ENCODE peak calls at places on chromosomes 5 and 9, in five cellular contexts. P is naive thymus-derived CD8-positive, alpha-beta T cell; W is COR-L47; F is activated effector memory CD4-positive, alpha-beta T cell treated with Interleukin-2 at 50 U/mL for 16 hours; R is AG08395. B is an unnamed sample.

GRCh38 chr9:14692536-14692917 is 705 bp downstream of the ZDHHC21 start:
- DNase-seq in P (no peak), W (no peak), F (no peak), R (peak), B (no peak)

GRCh38 chr9:21381752-21382339 is 3.4 kb downstream of the IFNA2 start:
- DNase-seq in P (no peak), W (no peak), F (no peak), R (no peak), B (no peak)

GRCh38 chr5:34663771-34664496 is 7.8 kb downstream of the RAI14 start:
- DNase-seq in P (no peak), W (no peak), F (no peak), R (no peak), B (no peak)

GRCh38 chr5:66596791-66597757 is 881 bp downstream of the MAST4 start:
- DNase-seq in P (no peak), W (peak), F (no peak), R (peak), B (no peak)

GRCh38 chr5:79743846-79744605 is 54.4 kb downstream of the CMYA5 start:
- DNase-seq in P (no peak), W (no peak), F (no peak), R (peak), B (peak)

GRCh38 chr9:106228861-106229260 is 534.5 kb downstream of the TMEM38B start:
- DNase-seq in P (no peak), W (no peak), F (no peak), R (no peak), B (no peak)

GRCh38 chr5:66015296-66015960 is 89.1 kb downstream of the ERBIN start:
- DNase-seq in P (no peak), W (no peak), F (no peak), R (no peak), B (no peak)

GRCh38 chr9:124660341-124660801 is 110.7 kb downstream of the NR6A1 start:
- DNase-seq in P (peak), W (peak), F (no peak), R (peak), B (peak)

GRCh38 chr9:4117835-4118610 is 181.8 kb downstream of the GLIS3 start:
- DNase-seq in P (peak), W (peak), F (peak), R (no peak), B (no peak)

GRCh38 chr5:136374003-136374402 is 8.7 kb upstream of the TRPC7 start:
- DNase-seq in P (no peak), W (peak), F (no peak), R (no peak), B (peak)

GRCh38 chr9:124779368-124780059 is 2.6 kb downstream of the OLFML2A start:
- DNase-seq in P (no peak), W (no peak), F (no peak), R (peak), B (peak)

GRCh38 chr5:142235870-142236672 is 88.8 kb downstream of the SPRY4 start:
- DNase-seq in P (no peak), W (no peak), F (no peak), R (no peak), B (no peak)

GRCh38 chr5:136159457-136159856 is 26.8 kb downstream of the SMAD5 start:
- DNase-seq in P (no peak), W (no peak), F (no peak), R (peak), B (no peak)

GRCh38 chr5:83375049-83375710 is 96.4 kb upstream of the VCAN start:
- DNase-seq in P (no peak), W (no peak), F (no peak), R (peak), B (no peak)

GRCh38 chr5:52693279-52693678 is 94.4 kb upstream of the ITGA1 start:
- DNase-seq in P (peak), W (peak), F (no peak), R (peak), B (no peak)

GRCh38 chr9:137314561-137315560 is 12.8 kb upstream of the NRARP start:
- DNase-seq in P (no peak), W (no peak), F (no peak), R (no peak), B (no peak)